ENCODE peak calls at places on chromosomes 3 and 15, in seven cellular contexts. P, N, J, T, C, G and X are unnamed samples.

GRCh38 chr3:169458752-169459151 is 204.8 kb downstream of the MECOM start:
- DNase-seq in P (no peak), N (no peak), J (no peak), T (no peak), C (no peak), G (no peak), X (no peak)

GRCh38 chr3:188234172-188234571 is 80.2 kb downstream of the LPP start:
- DNase-seq in P (no peak), N (no peak), J (no peak), T (no peak), C (no peak), G (no peak), X (no peak)

GRCh38 chr3:127775398-127776109 is 46.8 kb downstream of the MGLL start:
- DNase-seq in P (peak), N (no peak), J (peak), T (no peak), C (peak), G (no peak), X (peak)

GRCh38 chr3:45236964-45237363 is 10.9 kb upstream of the TMEM158 start:
- DNase-seq in P (no peak), N (no peak), J (no peak), T (no peak), C (no peak), G (no peak), X (no peak)

GRCh38 chr3:143442761-143443477 is 323.3 kb downstream of the CHST2 start:
- DNase-seq in P (no peak), N (no peak), J (no peak), T (no peak), C (no peak), G (no peak), X (no peak)

GRCh38 chr3:118485693-118486092 is 549.0 kb downstream of the IGSF11 start:
- DNase-seq in P (no peak), N (no peak), J (no peak), T (no peak), C (no peak), G (no peak), X (no peak)

GRCh38 chr3:121894191-121894990 is at the start of gene SLC15A2:
- DNase-seq in P (no peak), N (peak), J (no peak), T (no peak), C (no peak), G (no peak), X (peak)

GRCh38 chr3:50100956-50101845 is 12.5 kb downstream of the RBM5 start:
- DNase-seq in P (no peak), N (no peak), J (no peak), T (no peak), C (no peak), G (no peak), X (no peak)

GRCh38 chr3:128070898-128071591 is 18.8 kb downstream of the SEC61A1 start:
- DNase-seq in P (no peak), N (no peak), J (no peak), T (no peak), C (no peak), G (no peak), X (peak)

GRCh38 chr3:169668957-169669681 is 5.6 kb upstream of the MECOM start:
- DNase-seq in P (peak), N (peak), J (peak), T (peak), C (peak), G (peak), X (peak)

GRCh38 chr3:64595253-64595694 is 92.5 kb downstream of the ADAMTS9 start:
- DNase-seq in P (peak), N (no peak), J (peak), T (no peak), C (peak), G (no peak), X (peak)

GRCh38 chr3:122299872-122300460 is 25.1 kb upstream of the CSTA start:
- DNase-seq in P (no peak), N (no peak), J (no peak), T (no peak), C (peak), G (peak), X (no peak)

GRCh38 chr3:25911525-25912295 is 121.8 kb downstream of the OXSM start:
- DNase-seq in P (no peak), N (no peak), J (no peak), T (no peak), C (no peak), G (no peak), X (no peak)

GRCh38 chr3:65436580-65436979 is 602.1 kb downstream of the MAGI1 start:
- DNase-seq in P (no peak), N (no peak), J (no peak), T (no peak), C (no peak), G (peak), X (peak)

GRCh38 chr3:131038326-131038725 is 11.6 kb downstream of the NEK11 start:
- DNase-seq in P (no peak), N (no peak), J (no peak), T (no peak), C (no peak), G (no peak), X (no peak)

GRCh38 chr15:62301993-62302665 is 137.0 kb upstream of the C2CD4B start:
- DNase-seq in P (no peak), N (no peak), J (peak), T (no peak), C (no peak), G (no peak), X (no peak)

GRCh38 chr15:68384451-68385239 is 47.3 kb downstream of the ITGA11 start:
- DNase-seq in P (no peak), N (peak), J (peak), T (no peak), C (peak), G (no peak), X (peak)

GRCh38 chr3:90184861-90185260 is 1077.4 kb downstream of the EPHA3 start:
- DNase-seq in P (no peak), N (no peak), J (no peak), T (no peak), C (peak), G (no peak), X (no peak)

GRCh38 chr3:71254658-71255057 is 328.9 kb downstream of the FOXP1 start:
- DNase-seq in P (no peak), N (no peak), J (no peak), T (no peak), C (peak), G (peak), X (peak)

GRCh38 chr15:86609275-86609674 is 529.6 kb downstream of the AGBL1 start:
- DNase-seq in P (no peak), N (no peak), J (no peak), T (no peak), C (no peak), G (no peak), X (no peak)

GRCh38 chr3:144003051-144003450 is 31.4 kb downstream of the DIPK2A start:
- DNase-seq in P (no peak), N (no peak), J (no peak), T (no peak), C (no peak), G (no peak), X (no peak)

GRCh38 chr3:71063768-71064287 is 519.7 kb downstream of the FOXP1 start:
- DNase-seq in P (peak), N (no peak), J (peak), T (peak), C (peak), G (peak), X (peak)

GRCh38 chr3:52495777-52496602 is 852 bp downstream of the STAB1 start:
- DNase-seq in P (no peak), N (no peak), J (no peak), T (no peak), C (no peak), G (peak), X (peak)

GRCh38 chr15:85494035-85494793 is 113.8 kb downstream of the AKAP13 start:
- DNase-seq in P (no peak), N (no peak), J (no peak), T (no peak), C (peak), G (no peak), X (no peak)

GRCh38 chr3:55482496-55483195 is 4.5 kb downstream of the WNT5A start:
- DNase-seq in P (no peak), N (peak), J (no peak), T (peak), C (peak), G (no peak), X (no peak)

GRCh38 chr15:81105521-81105920 is 28.5 kb upstream of the CFAP161 start:
- DNase-seq in P (no peak), N (no peak), J (no peak), T (no peak), C (peak), G (no peak), X (no peak)

GRCh38 chr3:185365281-185366211 is 2.6 kb downstream of the MAP3K13 start:
- DNase-seq in P (no peak), N (no peak), J (no peak), T (no peak), C (no peak), G (no peak), X (no peak)

GRCh38 chr3:71602256-71602655 is 18.7 kb upstream of the FOXP1 start:
- DNase-seq in P (no peak), N (no peak), J (no peak), T (no peak), C (no peak), G (peak), X (no peak)

GRCh38 chr15:99340347-99340746 is 89.1 kb downstream of the LRRC28 start:
- DNase-seq in P (no peak), N (no peak), J (no peak), T (no peak), C (no peak), G (peak), X (no peak)

GRCh38 chr3:134375542-134376384 is 1.5 kb upstream of the AMOTL2 start:
- DNase-seq in P (no peak), N (no peak), J (no peak), T (no peak), C (no peak), G (no peak), X (no peak)
- H3K27ac ChIP-seq in P (peak), N (no peak), J (peak), T (no peak), C (no peak), G (no peak), X (peak)

GRCh38 chr15:83065431-83065830 is 1.6 kb downstream of the BTBD1 start:
- DNase-seq in P (no peak), N (no peak), J (no peak), T (no peak), C (no peak), G (no peak), X (no peak)

GRCh38 chr15:83066034-83066760 is 855 bp downstream of the BTBD1 start:
- DNase-seq in P (no peak), N (no peak), J (peak), T (peak), C (no peak), G (no peak), X (no peak)

GRCh38 chr15:83063555-83063954 is 3.5 kb downstream of the BTBD1 start:
- DNase-seq in P (no peak), N (no peak), J (no peak), T (no peak), C (no peak), G (no peak), X (no peak)

GRCh38 chr15:83062768-83063180 is 4.3 kb downstream of the BTBD1 start:
- DNase-seq in P (no peak), N (no peak), J (no peak), T (no peak), C (no peak), G (no peak), X (no peak)

DNA sequence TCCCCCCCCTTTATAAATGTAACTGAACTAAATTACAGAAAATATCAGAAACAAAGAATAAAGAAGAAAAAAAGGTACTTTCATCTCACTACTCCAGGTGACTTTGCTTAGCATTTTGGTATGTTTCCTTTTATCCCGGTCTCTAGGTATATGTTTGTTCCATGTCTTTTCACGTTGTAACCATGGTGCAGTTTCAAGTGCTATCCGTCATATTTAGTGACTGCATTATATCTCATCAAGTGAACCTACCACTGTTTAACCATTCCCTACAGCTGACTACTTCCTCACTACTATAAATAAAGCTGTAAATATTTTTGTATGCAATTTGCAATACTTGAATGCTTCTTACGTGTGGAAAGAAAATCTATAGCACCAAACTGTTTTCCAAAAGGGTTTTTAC is 2.2 kb downstream of the BTBD1 start:
- DNase-seq in P (no peak), N (no peak), J (no peak), T (no peak), C (no peak), G (no peak), X (no peak)
- H3K27ac ChIP-seq in P (no peak), N (no peak), J (peak), T (no peak), C (no peak), G (no peak), X (no peak)

DNA sequence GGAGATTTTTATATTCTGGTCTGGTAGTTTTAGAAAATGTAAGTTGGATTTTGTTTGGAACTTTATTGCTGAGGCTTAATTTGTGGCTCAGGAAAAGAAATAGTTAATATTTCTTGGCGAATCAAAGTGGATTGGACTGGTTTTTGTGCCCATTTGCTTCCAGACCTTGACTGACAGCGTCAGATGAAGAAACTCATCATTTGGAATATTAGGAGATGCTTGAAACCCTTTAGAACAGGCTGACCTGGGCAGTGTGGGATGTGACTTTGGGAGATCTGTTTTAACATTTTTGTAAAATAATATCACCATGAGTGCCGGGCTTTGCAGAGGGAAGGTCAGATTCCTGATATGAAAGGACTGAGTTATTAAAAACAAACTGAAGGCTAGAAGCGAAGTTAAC is 83.0 kb downstream of the AAGAB start:
- DNase-seq in P (no peak), N (no peak), J (no peak), T (no peak), C (no peak), G (no peak), X (no peak)
- H3K27ac ChIP-seq in P (no peak), N (no peak), J (no peak), T (no peak), C (peak), G (no peak), X (no peak)

DNA sequence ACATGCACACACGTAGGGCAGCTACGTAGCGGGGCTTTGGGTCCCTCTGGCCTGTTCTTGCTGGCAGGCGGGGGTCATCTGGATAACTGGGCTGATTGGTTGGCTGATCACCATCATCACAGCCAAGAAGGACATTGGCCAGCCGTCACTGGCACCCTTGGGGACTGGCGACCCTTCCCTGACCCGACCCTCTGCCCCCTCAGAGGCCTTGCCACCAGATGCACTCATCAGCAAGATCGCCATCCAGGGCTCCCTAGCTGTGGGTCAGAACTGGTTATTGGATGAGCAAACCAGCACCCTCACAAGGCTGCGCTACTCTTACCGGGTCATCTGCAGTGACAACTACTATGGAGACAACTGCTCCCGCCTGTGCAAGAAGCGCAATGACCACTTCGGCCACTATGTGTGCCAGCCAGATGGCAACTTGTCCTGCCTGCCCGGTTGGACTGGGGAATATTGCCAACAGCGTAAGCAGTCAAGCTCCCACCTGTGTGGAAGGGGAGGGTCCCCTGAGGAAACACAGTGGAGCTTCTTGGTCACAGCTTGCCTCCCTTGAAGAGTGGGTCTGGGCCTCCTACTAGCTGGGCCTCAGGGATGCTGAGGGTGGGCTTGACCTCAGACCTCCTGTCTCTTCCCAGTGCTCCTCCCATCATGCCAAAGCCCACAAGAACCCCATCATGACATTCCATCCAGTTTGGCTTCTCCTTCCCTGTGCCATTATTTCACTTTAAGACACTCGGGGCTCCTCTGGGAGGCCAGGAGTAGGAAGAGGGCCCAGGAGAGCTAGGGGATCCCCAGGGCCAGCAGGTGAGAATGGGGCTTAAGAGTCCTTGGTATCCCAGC is 2.4 kb downstream of the DLL4 start:
- DNase-seq in P (no peak), N (no peak), J (no peak), T (no peak), C (no peak), G (no peak), X (no peak)
- H3K27ac ChIP-seq in P (peak), N (no peak), J (peak), T (no peak), C (no peak), G (no peak), X (no peak)

GRCh38 chr3:12810963-12811362 is 14.5 kb downstream of the CAND2 start:
- DNase-seq in P (no peak), N (no peak), J (no peak), T (no peak), C (no peak), G (no peak), X (no peak)
- H3K27ac ChIP-seq in P (no peak), N (no peak), J (peak), T (no peak), C (no peak), G (no peak), X (no peak)

GRCh38 chr3:9715764-9716437 is 12.3 kb downstream of the CPNE9 start:
- DNase-seq in P (peak), N (no peak), J (peak), T (no peak), C (peak), G (peak), X (peak)

GRCh38 chr3:9713142-9713541 is 9.5 kb downstream of the CPNE9 start:
- DNase-seq in P (no peak), N (no peak), J (no peak), T (no peak), C (no peak), G (no peak), X (no peak)

GRCh38 chr3:9715127-9715526 is 11.5 kb downstream of the CPNE9 start:
- DNase-seq in P (no peak), N (peak), J (no peak), T (no peak), C (no peak), G (no peak), X (no peak)

GRCh38 chr3:9704343-9705322 is 1.0 kb downstream of the CPNE9 start:
- DNase-seq in P (no peak), N (peak), J (peak), T (peak), C (no peak), G (peak), X (peak)

DNA sequence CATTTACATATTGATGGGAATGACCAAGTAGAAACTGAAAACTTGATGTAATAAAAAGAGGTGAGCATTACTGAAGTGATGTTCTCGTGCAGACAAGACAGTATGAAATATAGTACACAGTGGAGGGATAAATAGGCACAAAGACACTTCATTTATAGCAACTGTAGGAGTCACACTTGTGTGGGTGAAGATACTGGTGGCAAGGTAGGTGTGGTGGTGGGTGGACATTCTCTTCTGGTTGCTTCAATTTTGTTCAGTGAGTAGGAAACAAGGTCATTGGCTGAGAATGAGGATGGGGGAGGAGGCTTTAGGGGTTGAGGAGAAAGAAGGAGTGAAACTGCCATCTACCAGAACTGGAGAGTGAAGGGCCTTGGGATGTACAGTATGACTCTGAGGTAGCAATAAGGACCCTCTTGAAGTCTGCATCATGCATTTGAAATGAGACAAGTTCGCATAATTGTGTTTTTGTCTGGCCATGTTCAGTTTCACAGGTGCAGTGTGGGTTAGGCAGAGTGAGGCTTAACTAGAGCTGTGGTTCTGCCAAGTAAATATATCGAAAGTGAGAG is 6.6 kb downstream of the CPNE9 start:
- DNase-seq in P (no peak), N (no peak), J (no peak), T (no peak), C (no peak), G (no peak), X (no peak)
- H3K27ac ChIP-seq in P (no peak), N (no peak), J (no peak), T (no peak), C (no peak), G (no peak), X (no peak)

DNA sequence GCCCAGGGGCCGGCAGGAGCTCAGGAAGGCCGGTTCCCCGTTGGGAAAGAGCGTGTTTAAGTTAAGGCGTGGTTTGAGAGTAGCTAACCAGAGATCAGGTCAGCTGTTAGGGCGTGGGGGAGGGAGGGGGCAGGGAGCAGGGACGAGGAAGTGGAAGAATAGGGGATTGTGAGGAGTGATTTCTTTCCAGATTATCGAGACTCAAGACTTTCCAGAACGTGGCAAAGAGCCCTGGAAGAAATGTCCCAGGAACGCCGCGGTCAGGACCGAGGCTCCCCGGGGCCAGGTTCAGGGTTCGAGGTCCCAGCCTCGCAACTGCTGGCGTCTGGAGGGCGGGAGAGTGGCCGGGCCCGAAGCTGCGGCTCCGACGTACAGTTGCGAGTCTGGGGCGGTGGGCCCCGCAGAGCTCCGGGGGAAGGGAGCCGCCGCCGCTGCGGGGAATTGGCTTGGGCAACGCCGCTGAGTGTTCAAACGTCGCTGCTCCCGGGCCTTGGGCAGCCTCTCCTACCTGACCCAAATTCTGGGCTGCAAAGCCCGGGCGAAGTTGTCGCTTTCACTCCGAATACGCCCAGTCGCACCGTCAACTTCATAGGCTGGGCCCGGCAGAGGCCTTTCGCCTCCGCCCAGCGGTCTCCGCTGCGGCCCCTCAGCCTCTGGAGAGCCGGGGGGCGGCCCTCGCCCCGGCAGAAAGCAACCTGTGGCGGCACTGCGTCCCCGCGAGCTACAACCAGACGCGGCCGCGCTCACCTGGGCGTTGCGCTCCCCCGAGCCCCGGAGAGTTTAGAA is 9.5 kb downstream of the ISL2 start:
- DNase-seq in P (no peak), N (peak), J (no peak), T (no peak), C (no peak), G (peak), X (no peak)
- H3K27ac ChIP-seq in P (no peak), N (no peak), J (no peak), T (no peak), C (no peak), G (peak), X (no peak)

GRCh38 chr3:113532698-113533533 is 561 bp downstream of the SIDT1 start:
- DNase-seq in P (peak), N (peak), J (no peak), T (peak), C (no peak), G (no peak), X (peak)
- H3K27ac ChIP-seq in P (peak), N (no peak), J (peak), T (no peak), C (no peak), G (no peak), X (no peak)